ENCODE peak calls at places on chromosomes 4 and X, in six cellular contexts. G, U, T, L, K and F are unnamed samples.

GRCh38 chr4:145697332-145697731 is 17.4 kb downstream of the C4orf51 start:
- DNase-seq in G (no peak), U (no peak), T (no peak), L (no peak), K (no peak), F (no peak)

GRCh38 chrX:112513154-112513553 is 166.6 kb downstream of the LHFPL1 start:
- DNase-seq in G (no peak), U (no peak), T (no peak), L (no peak), K (peak), F (no peak)

GRCh38 chrX:70039758-70040157 is 10.0 kb downstream of the AWAT2 start:
- DNase-seq in G (no peak), U (no peak), T (no peak), L (no peak), K (no peak), F (no peak)

GRCh38 chr4:89420507-89420906 is 112.9 kb upstream of the GPRIN3 start:
- DNase-seq in G (no peak), U (no peak), T (no peak), L (no peak), K (peak), F (no peak)

GRCh38 chr4:101346562-101347266 is 612 bp downstream of the PPP3CA start:
- DNase-seq in G (peak), U (peak), T (peak), L (peak), K (peak), F (peak)

GRCh38 chrX:50147972-50148371 is 52.8 kb downstream of the AKAP4 start:
- DNase-seq in G (no peak), U (no peak), T (no peak), L (no peak), K (no peak), F (no peak)

GRCh38 chr4:74157116-74157742 is 689 bp upstream of the MTHFD2L start:
- DNase-seq in G (no peak), U (no peak), T (no peak), L (no peak), K (peak), F (peak)

GRCh38 chr4:8614365-8615193 is 22.0 kb downstream of the CPZ start:
- DNase-seq in G (no peak), U (no peak), T (peak), L (no peak), K (no peak), F (no peak)

GRCh38 chr4:55347610-55348228 is 1.7 kb downstream of the SRD5A3 start:
- DNase-seq in G (no peak), U (no peak), T (no peak), L (no peak), K (no peak), F (no peak)

GRCh38 chr4:185471235-185472062 is at the start of gene CCDC110:
- DNase-seq in G (peak), U (peak), T (peak), L (peak), K (peak), F (peak)

GRCh38 chr4:6110681-6111353 is 89.5 kb downstream of the JAKMIP1 start:
- DNase-seq in G (no peak), U (no peak), T (no peak), L (no peak), K (no peak), F (no peak)

GRCh38 chrX:2652106-2652505 is 39.0 kb upstream of the CD99 start:
- DNase-seq in G (no peak), U (no peak), T (no peak), L (no peak), K (no peak), F (no peak)
- TF ChIP-seq CTCF in G (peak), U (no peak), T (no peak), L (no peak), K (peak), F (no peak)

DNA sequence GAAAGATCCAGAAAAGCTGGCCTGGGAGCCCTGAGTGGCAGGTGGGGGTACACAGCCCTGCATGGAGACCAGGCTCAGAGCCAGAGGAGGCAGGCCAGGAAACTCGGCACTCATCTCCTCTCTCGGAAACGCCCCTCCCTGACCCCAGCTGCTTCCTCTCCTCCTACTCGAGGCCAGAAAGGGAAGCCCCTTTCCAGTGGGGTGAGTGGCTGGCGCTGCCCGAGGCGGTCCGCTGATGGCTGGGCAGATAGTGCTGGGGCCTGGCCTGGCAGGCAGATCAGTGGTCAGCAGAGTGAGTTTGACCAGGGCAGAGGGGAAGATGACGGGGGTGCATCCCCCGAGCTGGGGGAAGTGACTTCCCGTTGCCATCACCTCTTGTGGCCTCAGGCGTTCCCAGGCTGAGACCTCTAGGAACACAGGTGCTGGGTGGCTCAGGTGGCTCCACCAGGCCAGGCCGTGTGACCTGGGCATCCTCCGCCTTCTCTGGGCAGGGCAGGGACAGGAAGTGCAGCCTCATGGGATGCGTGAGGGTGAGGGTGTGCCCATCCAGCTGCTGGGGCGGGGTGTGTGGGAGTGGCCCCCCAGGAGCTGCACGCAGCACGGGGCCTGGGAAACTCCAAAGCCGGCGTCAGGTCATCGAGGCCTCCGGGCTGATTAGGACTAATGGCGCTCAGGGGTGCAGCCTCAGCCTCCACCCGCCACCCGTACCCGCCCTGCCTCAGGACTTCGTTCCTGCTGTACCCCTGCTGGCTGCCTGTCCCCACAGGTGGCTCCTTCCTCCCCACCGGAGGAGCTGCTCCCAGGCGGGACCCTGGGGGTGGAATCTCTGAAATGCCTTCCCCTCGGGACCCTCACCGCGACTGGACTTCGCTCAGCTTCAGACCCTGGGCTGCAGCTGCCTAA is 5.8 kb downstream of the SH3BP2 start:
- DNase-seq in G (peak), U (peak), T (peak), L (no peak), K (no peak), F (no peak)
- H3K27ac ChIP-seq in G (peak), U (peak), T (no peak), L (peak), K (no peak), F (peak)

GRCh38 chrX:43557792-43558191 is 98.3 kb upstream of the MAOA start:
- DNase-seq in G (peak), U (no peak), T (no peak), L (peak), K (peak), F (peak)
- TF ChIP-seq CTCF in G (peak), U (peak), T (peak), L (peak), K (peak), F (peak)

GRCh38 chr4:31130930-31131329 is 410.8 kb downstream of the PCDH7 start:
- DNase-seq in G (no peak), U (no peak), T (no peak), L (no peak), K (no peak), F (no peak)

GRCh38 chr4:31125496-31125895 is 405.3 kb downstream of the PCDH7 start:
- DNase-seq in G (no peak), U (no peak), T (no peak), L (no peak), K (no peak), F (no peak)

GRCh38 chr4:31124008-31124645 is 404.0 kb downstream of the PCDH7 start:
- DNase-seq in G (no peak), U (no peak), T (no peak), L (no peak), K (no peak), F (no peak)

GRCh38 chr4:31125061-31125460 is 404.9 kb downstream of the PCDH7 start:
- DNase-seq in G (no peak), U (no peak), T (no peak), L (no peak), K (no peak), F (no peak)
- H3K27ac ChIP-seq in G (no peak), U (no peak), T (no peak), L (no peak), K (no peak), F (no peak)